ENCODE peak calls at places on chromosomes 13 and 19, in ten cellular contexts. I is HepG2, L is A549, F is upper lobe of left lung, H is heart left ventricle, Q is GM12878, B is IMR-90, N is HCT116, X is gastrocnemius medialis, V is right lobe of liver. A is an unnamed sample. For H3K4me1, the result is how much of the 10 kb centered on the place peaks cover.

GRCh38 chr19:17526922-17527321 is 15.5 kb downstream of the PGLS start:
- ATAC-seq in I (no peak), L (no peak), F (no peak), H (no peak), Q (peak), B (no peak), N (no peak), X (no peak), V (no peak), A (no peak)

GRCh38 chr19:34337747-34338146 is 27.2 kb upstream of the GPI start:
- ATAC-seq in I (no peak), L (no peak), F (no peak), H (peak), Q (no peak), B (no peak), N (no peak), X (no peak), V (peak), A (no peak)

GRCh38 chr19:55314396-55314795 is 10.7 kb downstream of the TMEM150B start:
- ATAC-seq in I (no peak), L (no peak), F (no peak), H (no peak), Q (no peak), B (no peak), N (no peak), X (no peak), V (no peak), A (no peak)

GRCh38 chr19:31470229-31470939 is 121.1 kb upstream of the TSHZ3 start:
- ATAC-seq in I (no peak), L (no peak), F (no peak), H (no peak), Q (no peak), B (no peak), N (no peak), X (no peak), V (no peak), A (no peak)

GRCh38 chr13:43269037-43269476 is 245.7 kb downstream of the DNAJC15 start:
- ATAC-seq in I (peak), L (peak), F (peak), H (peak), Q (no peak), B (peak), N (no peak), X (no peak), V (no peak), A (peak)

GRCh38 chr19:46915386-46915785 is 54.6 kb downstream of the ARHGAP35 start:
- ATAC-seq in I (no peak), L (no peak), F (no peak), H (no peak), Q (no peak), B (no peak), N (no peak), X (no peak), V (peak), A (no peak)

GRCh38 chr19:34178276-34178614 is 5.9 kb downstream of the LSM14A start:
- ATAC-seq in I (no peak), L (no peak), F (no peak), H (no peak), Q (peak), B (no peak), N (no peak), X (no peak), V (no peak), A (no peak)

GRCh38 chr13:57582032-57582431 is 49.5 kb upstream of the PCDH17 start:
- ATAC-seq in I (peak), L (no peak), F (no peak), H (no peak), Q (peak), B (no peak), N (no peak), X (no peak), V (peak), A (no peak)

GRCh38 chr19:45547965-45548609 is 36.5 kb downstream of the OPA3 start:
- ATAC-seq in I (peak), L (peak), F (peak), H (peak), Q (no peak), B (peak), N (peak), X (no peak), V (no peak), A (peak)

GRCh38 chr19:10766049-10766623 is 48.3 kb downstream of the DNM2 start:
- ATAC-seq in I (no peak), L (no peak), F (peak), H (no peak), Q (no peak), B (no peak), N (no peak), X (peak), V (no peak), A (no peak)

GRCh38 chr13:60574706-60575105 is 177.7 kb downstream of the TDRD3 start:
- ATAC-seq in I (no peak), L (no peak), F (no peak), H (no peak), Q (no peak), B (no peak), N (no peak), X (no peak), V (no peak), A (no peak)

GRCh38 chr13:73983109-73983508 is 151.1 kb downstream of the KLF12 start:
- ATAC-seq in I (no peak), L (no peak), F (no peak), H (peak), Q (no peak), B (peak), N (no peak), X (no peak), V (peak), A (no peak)

GRCh38 chr13:95298971-95299627 is 2.2 kb downstream of the ABCC4 start:
- ATAC-seq in I (no peak), L (no peak), F (no peak), H (no peak), Q (peak), B (no peak), N (no peak), X (no peak), V (no peak), A (no peak)

GRCh38 chr13:46624821-46625220 is 71.9 kb downstream of the LRCH1 start:
- ATAC-seq in I (no peak), L (no peak), F (no peak), H (no peak), Q (peak), B (no peak), N (no peak), X (no peak), V (no peak), A (no peak)

GRCh38 chr13:46628622-46629365 is 75.8 kb downstream of the LRCH1 start:
- ATAC-seq in I (no peak), L (no peak), F (no peak), H (no peak), Q (no peak), B (no peak), N (no peak), X (no peak), V (no peak), A (no peak)

GRCh38 chr13:46629811-46630413 is 76.9 kb downstream of the LRCH1 start:
- ATAC-seq in I (no peak), L (no peak), F (no peak), H (no peak), Q (peak), B (no peak), N (no peak), X (no peak), V (no peak), A (no peak)

GRCh38 chr13:46624353-46624752 is 71.4 kb downstream of the LRCH1 start:
- ATAC-seq in I (no peak), L (no peak), F (no peak), H (no peak), Q (peak), B (no peak), N (no peak), X (no peak), V (no peak), A (no peak)

GRCh38 chr13:46627462-46627861 is 74.5 kb downstream of the LRCH1 start:
- ATAC-seq in I (no peak), L (no peak), F (no peak), H (no peak), Q (no peak), B (no peak), N (no peak), X (no peak), V (no peak), A (no peak)
- H3K4me1 ChIP-seq in I (under half), L (under half), F (under half), H (under half), Q (under half), B (under half), N (under half), X (under half), V (under half), A (under half)

GRCh38 chr19:7617735-7618134 is 11.6 kb downstream of the XAB2 start:
- ATAC-seq in I (no peak), L (no peak), F (no peak), H (no peak), Q (no peak), B (no peak), N (no peak), X (no peak), V (no peak), A (no peak)

GRCh38 chr19:7618366-7618765 is 11.0 kb downstream of the XAB2 start:
- ATAC-seq in I (peak), L (no peak), F (no peak), H (no peak), Q (no peak), B (no peak), N (peak), X (peak), V (peak), A (no peak)

GRCh38 chr19:7617172-7617571 is 12.2 kb downstream of the XAB2 start:
- ATAC-seq in I (no peak), L (no peak), F (no peak), H (no peak), Q (no peak), B (no peak), N (no peak), X (no peak), V (no peak), A (no peak)

GRCh38 chr19:7619671-7620441 is 9.5 kb downstream of the XAB2 start:
- ATAC-seq in I (peak), L (no peak), F (peak), H (no peak), Q (no peak), B (no peak), N (no peak), X (no peak), V (peak), A (no peak)

GRCh38 chr19:7618771-7619510 is 10.4 kb downstream of the XAB2 start:
- ATAC-seq in I (peak), L (no peak), F (peak), H (peak), Q (no peak), B (no peak), N (peak), X (no peak), V (peak), A (no peak)
- TF ChIP-seq POLR2A in I (no peak), L (no peak), F (no peak), H (no peak), Q (no peak), B (no peak), N (no peak), X (no peak), V (peak), A (no peak)

DNA sequence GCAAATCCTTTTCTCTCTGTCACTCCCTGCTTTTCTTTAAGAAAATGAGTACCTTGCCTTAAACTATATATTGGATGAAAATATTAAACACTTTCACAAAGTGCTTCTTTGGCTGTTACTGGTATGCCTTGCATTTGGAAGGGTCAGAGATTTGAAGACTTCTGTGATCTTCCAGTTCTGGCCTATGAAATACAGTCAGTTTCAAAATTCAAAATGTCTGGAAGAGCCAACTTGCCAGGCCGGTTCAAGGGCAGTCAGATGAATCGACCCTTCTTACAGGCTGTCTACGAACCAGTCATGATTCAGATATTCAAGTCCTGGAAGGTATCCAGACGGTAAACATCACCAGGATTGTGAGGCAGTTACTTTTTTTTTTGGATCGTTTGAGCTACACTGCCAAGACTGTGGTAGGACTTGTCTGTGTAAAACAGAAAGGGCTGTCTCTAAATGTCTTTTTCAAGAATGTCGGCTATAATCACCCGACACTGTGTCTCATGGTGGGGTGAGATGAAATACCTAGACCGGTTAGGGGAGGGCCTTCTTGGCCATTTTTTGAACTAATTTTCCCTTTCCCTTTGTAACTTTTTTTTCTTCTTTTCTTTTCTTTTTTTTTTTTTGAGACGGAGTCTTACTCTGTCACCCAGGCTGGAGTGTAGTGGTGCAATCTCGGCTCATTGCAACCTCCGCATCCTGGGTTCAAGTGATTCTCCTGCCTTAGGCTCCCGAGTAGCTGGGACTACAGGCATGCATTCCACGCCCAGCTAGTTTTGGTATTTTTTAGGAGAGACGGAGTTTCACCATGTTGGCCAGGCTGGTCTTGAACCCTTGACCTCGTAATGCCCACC is 11.2 kb downstream of the ACTN4 start:
- ATAC-seq in I (peak), L (peak), F (peak), H (peak), Q (no peak), B (peak), N (peak), X (peak), V (peak), A (peak)
- H3K4me1 ChIP-seq in I (half or more), L (half or more), F (half or more), H (half or more), Q (under half), B (under half), N (half or more), X (half or more), V (half or more), A (under half)

DNA sequence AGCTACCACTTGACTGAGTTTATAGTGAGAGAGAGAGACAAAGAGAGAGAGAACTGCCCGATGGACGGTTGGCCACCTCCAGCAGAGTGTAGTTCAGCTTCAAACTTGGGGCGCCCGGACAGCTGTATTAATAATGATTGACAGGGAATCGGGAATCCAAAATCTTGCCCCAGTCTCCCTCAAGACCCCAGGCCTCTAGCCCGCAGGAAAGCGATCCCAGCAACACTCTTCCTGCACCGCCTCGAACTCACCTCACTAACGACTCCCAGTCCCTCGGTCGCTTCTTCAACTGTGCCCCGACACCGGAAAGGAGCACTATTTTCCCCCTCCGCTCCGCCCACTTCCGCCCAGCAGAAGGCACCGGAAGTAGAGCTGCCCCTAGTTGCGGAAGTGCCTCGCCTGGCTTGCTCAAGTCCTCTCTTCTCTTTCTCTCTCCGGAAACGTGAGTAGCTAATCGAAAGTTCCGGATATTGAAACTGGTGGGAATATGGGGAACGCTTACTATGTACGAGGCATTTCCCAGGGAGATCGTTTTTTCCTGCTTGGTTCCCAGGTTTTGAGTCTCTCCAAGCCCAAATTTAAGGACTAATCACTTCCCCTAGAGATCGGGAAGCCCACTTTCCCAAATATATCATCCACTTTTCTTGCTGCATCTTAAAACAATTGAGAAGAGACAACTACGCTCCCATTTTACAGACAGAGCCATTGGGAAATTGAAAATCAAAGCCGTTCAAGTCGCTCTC is at the start of gene NOSIP:
- ATAC-seq in I (peak), L (peak), F (peak), H (peak), Q (peak), B (peak), N (peak), X (peak), V (peak), A (peak)
- TF ChIP-seq POLR2A in I (peak), L (peak), F (peak), H (peak), Q (peak), B (peak), N (peak), X (peak), V (peak), A (peak)

DNA sequence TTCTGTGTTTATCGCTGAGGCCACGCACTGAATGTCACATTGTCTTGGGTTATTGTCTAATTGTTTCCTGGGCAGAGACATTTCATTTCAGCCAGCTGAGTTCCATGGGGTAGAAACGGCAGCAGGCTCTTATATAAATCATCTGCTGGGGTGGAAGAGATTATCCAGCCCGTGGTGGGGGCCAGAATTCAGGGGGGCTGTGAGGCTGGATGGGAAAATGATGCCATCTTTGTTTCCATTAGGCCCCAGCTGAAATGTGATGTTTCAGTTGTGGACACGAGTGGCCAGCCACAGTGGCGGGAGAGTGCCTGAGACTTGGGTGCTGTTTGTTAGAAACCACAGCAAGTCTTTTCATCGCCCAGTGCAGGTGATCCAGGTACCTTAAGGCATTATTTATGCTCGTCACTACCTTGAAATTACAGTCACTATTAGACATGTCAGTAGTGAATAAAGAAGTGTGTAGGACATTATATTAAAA is 82.6 kb upstream of the TM9SF2 start:
- ATAC-seq in I (no peak), L (no peak), F (no peak), H (no peak), Q (no peak), B (no peak), N (no peak), X (no peak), V (no peak), A (no peak)
- H3K4me1 ChIP-seq in I (under half), L (under half), F (under half), H (under half), Q (half or more), B (under half), N (under half), X (under half), V (under half), A (under half)

A was measured in gastroesophageal sphincter.